ENCODE peak calls at places on chromosome 12, in six cellular contexts. I is CD8-positive, alpha-beta T cell; A is lower lobe of right lung; O is tibial nerve; M is tibial artery; X is heart right ventricle. E is an unnamed sample.

GRCh38 chr12:93197067-93197593 is 180.6 kb upstream of the NUDT4 start:
- DNase-seq in A (no peak), M (no peak), I (no peak), X (no peak), O (no peak), E (no peak)

GRCh38 chr12:105820407-105821140 is 318.2 kb downstream of the NUAK1 start:
- DNase-seq in M (peak; percentile 86), O (peak; percentile 78), A (no peak), I (no peak), X (no peak), E (no peak)

GRCh38 chr12:1716215-1716862 is 25.5 kb downstream of the ADIPOR2 start:
- DNase-seq in O (no peak), M (no peak), A (no peak), I (no peak), X (no peak), E (no peak)

GRCh38 chr12:49200882-49201594 is 12.2 kb upstream of the TUBA1A start:
- DNase-seq in A (no peak), M (no peak), O (peak; percentile 61), X (no peak), I (no peak), E (no peak)

GRCh38 chr12:44573723-44574122 is 302.4 kb downstream of the NELL2 start:
- DNase-seq in I (no peak), A (no peak), O (no peak), M (no peak), X (no peak), E (no peak)

GRCh38 chr12:42448841-42449240 is 122.9 kb downstream of the PPHLN1 start:
- DNase-seq in A (no peak), X (no peak), I (no peak), M (no peak), O (no peak), E (no peak)

GRCh38 chr12:22981711-22982110 is 356.7 kb downstream of the ETNK1 start:
- DNase-seq in I (no peak), X (no peak), O (no peak), M (no peak), A (no peak), E (no peak)

GRCh38 chr12:92859650-92860386 is 69.3 kb downstream of the EEA1 start:
- DNase-seq in M (no peak), A (no peak), O (no peak), I (no peak), X (no peak), E (no peak)

GRCh38 chr12:30537228-30537627 is 158.4 kb downstream of the IPO8 start:
- DNase-seq in M (no peak), A (no peak), O (no peak), X (no peak), I (no peak), E (no peak)

GRCh38 chr12:114668151-114668891 is 15.7 kb downstream of the TBX3 start:
- DNase-seq in O (peak; percentile 65), M (no peak), I (no peak), X (peak; percentile 81), A (peak; percentile 73), E (no peak)

DNA sequence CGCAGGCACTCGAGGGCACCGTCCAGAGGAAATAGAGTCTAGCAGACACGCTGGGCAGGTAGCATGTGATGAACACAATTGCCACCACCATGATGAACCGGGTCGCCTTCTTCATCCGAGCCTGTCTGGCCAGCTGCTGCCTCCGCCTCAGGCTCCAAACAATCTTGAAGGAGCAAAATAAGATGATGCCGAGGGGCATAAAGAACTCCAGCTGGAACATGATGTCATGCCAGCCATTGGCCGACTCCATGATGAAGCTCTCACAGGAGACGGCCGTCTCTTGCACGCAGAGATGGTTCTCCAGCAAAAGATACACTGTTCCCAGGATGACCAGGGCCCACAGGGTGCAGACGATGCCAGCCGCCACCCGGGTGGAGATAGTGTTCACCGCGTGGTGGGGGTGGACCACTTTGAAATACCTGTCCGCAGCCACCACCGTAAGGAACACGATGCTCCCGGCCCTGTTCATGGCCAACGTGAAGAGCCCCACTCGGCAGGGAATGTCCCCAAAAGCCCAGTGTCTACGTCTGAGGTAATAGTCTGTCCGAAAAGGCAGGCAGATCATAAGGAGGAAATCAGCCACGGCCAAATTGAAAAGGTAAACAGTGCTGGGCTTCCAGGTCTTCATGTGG is 945 bp downstream of the HCAR1 start:
- DNase-seq in I (no peak), M (no peak), A (no peak), O (no peak), X (no peak), E (no peak)
- H3K4me3 ChIP-seq in I (no peak overlapping the region), M (peak overlapping the region; percentile 46), A (peak overlapping the region; percentile 40), O (no peak overlapping the region), X (no peak overlapping the region), E (no peak overlapping the region)

DNA sequence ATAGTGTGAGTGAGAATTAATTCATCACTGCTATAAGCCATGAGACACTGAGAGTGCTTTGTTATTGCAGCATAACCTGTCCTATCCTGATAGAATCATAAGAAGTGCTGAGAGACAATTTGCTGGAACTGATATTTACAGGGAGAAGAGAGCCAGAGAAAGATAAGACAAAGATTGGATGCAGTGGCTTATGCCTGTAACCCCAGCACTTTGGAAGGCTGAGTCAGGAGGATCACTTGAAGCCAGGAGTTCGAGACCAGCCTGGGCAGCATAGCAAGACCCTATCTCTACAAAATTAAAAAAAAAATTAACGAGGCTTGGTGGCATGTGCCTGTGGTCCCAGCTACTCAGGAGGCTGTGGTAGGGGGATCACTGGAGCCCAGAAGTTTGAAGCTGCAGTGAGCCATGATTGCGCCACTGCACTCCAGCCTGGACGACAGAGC is 3.0 kb upstream of the P2RX7 start:
- DNase-seq in I (no peak), A (no peak), M (no peak), O (no peak), X (no peak), E (no peak)
- H3K27ac ChIP-seq in I (peak overlapping the region; percentile 40), A (peak overlapping the region; percentile 76), M (peak overlapping the region; percentile 39), O (peak overlapping the region; percentile 70), X (peak overlapping the region; percentile 77), E (no peak overlapping the region)

DNA sequence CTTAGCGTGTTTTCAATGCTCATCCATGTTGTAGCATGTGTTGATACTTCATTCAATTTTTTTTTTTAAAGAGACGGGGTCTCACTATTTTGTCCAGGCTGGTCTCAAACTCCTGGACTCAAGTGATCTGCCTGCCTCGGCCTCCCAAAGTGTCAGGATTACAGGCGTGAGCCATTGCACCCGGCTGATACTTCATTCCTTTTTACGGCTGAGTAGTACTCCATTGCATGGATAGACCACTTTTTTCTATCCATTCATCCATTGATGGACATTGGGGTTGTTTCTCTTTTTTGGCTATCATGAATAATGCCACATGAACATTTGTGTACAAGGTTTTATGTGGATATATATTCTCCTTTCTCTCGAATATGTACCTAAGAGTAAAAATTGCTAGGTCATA is 1.2 kb downstream of the P2RX7 start:
- DNase-seq in A (no peak), M (no peak), I (no peak), X (no peak), O (no peak), E (no peak)
- H3K4me3 ChIP-seq in A (peak overlapping the region; percentile 60), M (peak overlapping the region; percentile 57), I (no peak overlapping the region), X (no peak overlapping the region), O (peak overlapping the region; percentile 56), E (no peak overlapping the region)

DNA sequence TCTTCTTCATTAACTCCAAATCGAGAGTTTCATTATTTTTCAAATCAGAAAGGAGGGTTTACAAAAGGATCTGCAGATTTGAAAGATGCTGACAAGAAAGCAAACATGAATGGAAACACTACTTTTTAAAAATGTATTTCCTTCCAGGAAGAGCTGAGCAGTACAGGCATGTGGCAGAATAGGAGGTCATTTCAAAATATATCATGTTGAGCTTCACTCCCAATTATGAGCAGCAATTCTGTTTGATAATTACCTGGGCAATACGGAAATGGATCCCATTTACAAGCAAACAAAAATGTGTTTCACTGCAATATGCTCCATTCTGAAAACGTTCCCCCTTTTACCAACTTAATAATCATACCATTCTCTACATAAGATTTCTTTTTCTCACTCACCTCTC is 147.7 kb upstream of the BCL2L14 start:
- DNase-seq in O (no peak), M (no peak), X (no peak), I (no peak), A (no peak), E (no peak)
- H3K27ac ChIP-seq in O (no peak overlapping the region), M (no peak overlapping the region), X (no peak overlapping the region), I (no peak overlapping the region), A (no peak overlapping the region), E (no peak overlapping the region)

GRCh38 chr12:4909734-4910501 is at the start of gene KCNA1:
- DNase-seq in A (no peak), X (peak; percentile 20), O (no peak), I (no peak), M (no peak), E (no peak)

GRCh38 chr12:4908694-4909396 is 860 bp upstream of the KCNA1 start:
- DNase-seq in O (no peak), I (no peak), M (no peak), A (no peak), X (no peak), E (peak; percentile 81)

GRCh38 chr12:4910502-4911315 is 1.0 kb downstream of the KCNA1 start:
- DNase-seq in X (no peak), A (no peak), M (no peak), O (no peak), I (no peak), E (no peak)

GRCh38 chr12:4909397-4909733 is 340 bp upstream of the KCNA1 start:
- DNase-seq in X (no peak), A (no peak), M (no peak), O (no peak), I (no peak), E (no peak)

DNA sequence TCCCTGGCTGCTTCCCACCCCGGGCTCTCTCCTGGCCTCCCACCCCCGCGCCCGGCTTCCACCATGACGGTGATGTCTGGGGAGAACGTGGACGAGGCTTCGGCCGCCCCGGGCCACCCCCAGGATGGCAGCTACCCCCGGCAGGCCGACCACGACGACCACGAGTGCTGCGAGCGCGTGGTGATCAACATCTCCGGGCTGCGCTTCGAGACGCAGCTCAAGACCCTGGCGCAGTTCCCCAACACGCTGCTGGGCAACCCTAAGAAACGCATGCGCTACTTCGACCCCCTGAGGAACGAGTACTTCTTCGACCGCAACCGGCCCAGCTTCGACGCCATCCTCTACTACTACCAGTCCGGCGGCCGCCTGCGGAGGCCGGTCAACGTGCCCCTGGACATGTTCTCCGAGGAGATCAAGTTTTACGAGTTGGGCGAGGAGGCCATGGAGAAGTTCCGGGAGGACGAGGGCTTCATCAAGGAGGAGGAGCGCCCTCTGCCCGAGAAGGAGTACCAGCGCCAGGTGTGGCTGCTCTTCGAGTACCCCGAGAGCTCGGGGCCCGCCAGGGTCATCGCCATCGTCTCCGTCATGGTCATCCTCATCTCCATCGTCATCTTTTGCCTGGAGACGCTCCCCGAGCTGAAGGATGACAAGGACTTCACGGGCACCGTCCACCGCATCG is 1.8 kb downstream of the KCNA1 start:
- DNase-seq in I (no peak), A (no peak), M (no peak), O (no peak), X (no peak), E (no peak)
- H3K4me3 ChIP-seq in I (no peak overlapping the region), A (peak overlapping the region; percentile 43), M (peak overlapping the region; percentile 42), O (no peak overlapping the region), X (peak overlapping the region; percentile 43), E (no peak overlapping the region)

GRCh38 chr12:83514372-83514771 is 827.7 kb downstream of the TMTC2 start:
- DNase-seq in X (no peak), A (no peak), M (no peak), I (no peak), O (no peak), E (no peak)
- H3K27ac ChIP-seq in X (no peak overlapping the region), A (no peak overlapping the region), M (no peak overlapping the region), I (no peak overlapping the region), O (no peak overlapping the region), E (no peak overlapping the region)